ENCODE peak calls at places on chromosomes 13 and 19, in seven cellular contexts. J is K562, S is H1, W is GM12878, Q is SK-N-SH, Z is HepG2, E is HCT116. H is an unnamed sample.

GRCh38 chr13:44404261-44405139 is 30.9 kb downstream of the SERP2 start:
- DNase-seq in J (no peak), W (no peak), Q (peak; percentile 80), E (no peak), S (no peak), Z (peak; percentile 93), H (peak; percentile 12)

GRCh38 chr19:35294328-35294727 is 2.4 kb downstream of the MAG start:
- DNase-seq in S (no peak), Z (no peak), J (no peak), W (no peak), E (no peak), Q (no peak), H (no peak)

GRCh38 chr19:16330811-16331690 is 6.4 kb downstream of the KLF2 start:
- DNase-seq in J (no peak), Z (no peak), W (no peak), S (no peak), E (no peak), Q (no peak), H (no peak)

GRCh38 chr19:20247016-20247683 is 80.1 kb downstream of the ZNF486 start:
- DNase-seq in J (no peak), E (no peak), Z (no peak), S (no peak), Q (peak; percentile 62), W (no peak), H (peak; percentile 71)

GRCh38 chr19:10855879-10856522 is 7.8 kb downstream of the C19orf38 start:
- DNase-seq in W (no peak), Z (no peak), Q (peak; percentile 48), J (no peak), E (no peak), S (no peak), H (no peak)

GRCh38 chr13:35472308-35473008 is 4.0 kb downstream of the MAB21L1 start:
- DNase-seq in S (no peak), Q (peak; percentile 52), J (no peak), E (no peak), Z (no peak), W (no peak), H (no peak)

GRCh38 chr19:28556371-28556770 is 656.6 kb downstream of the UQCRFS1 start:
- DNase-seq in Q (no peak), J (no peak), S (no peak), Z (no peak), W (no peak), E (no peak), H (no peak)

GRCh38 chr19:41334793-41335192 is 18.9 kb downstream of the TGFB1 start:
- DNase-seq in W (no peak), Z (no peak), Q (no peak), S (no peak), J (no peak), E (no peak), H (no peak)

GRCh38 chr13:66207610-66208009 is 1022.5 kb downstream of the PCDH9 start:
- DNase-seq in E (no peak), S (no peak), W (no peak), J (no peak), Q (no peak), Z (no peak), H (no peak)

GRCh38 chr19:17522988-17523872 is 11.8 kb downstream of the PGLS start:
- DNase-seq in Q (no peak), S (no peak), Z (no peak), J (no peak), W (peak; percentile 92), E (no peak), H (no peak)

GRCh38 chr19:41421314-41421713 is 5.9 kb downstream of the B3GNT8 start:
- DNase-seq in Z (no peak), E (no peak), J (no peak), S (no peak), W (no peak), Q (no peak), H (no peak)

GRCh38 chr19:13151605-13152355 is 1.6 kb downstream of the IER2 start:
- DNase-seq in S (no peak), E (peak; percentile 93), J (peak; percentile 91), Q (peak; percentile 95), W (no peak), Z (peak; percentile 92), H (peak; percentile 96)

GRCh38 chr13:80727321-80727975 is 386.5 kb upstream of the SPRY2 start:
- DNase-seq in W (no peak), S (no peak), Q (no peak), J (no peak), E (no peak), Z (no peak), H (no peak)

GRCh38 chr13:38606697-38607096 is 80.2 kb upstream of the FREM2 start:
- DNase-seq in W (no peak), Q (no peak), Z (no peak), E (no peak), S (no peak), J (no peak), H (no peak)

GRCh38 chr19:5889288-5889971 is 14.2 kb downstream of the NDUFA11 start:
- DNase-seq in Q (peak; percentile 38), Z (no peak), J (no peak), E (no peak), S (no peak), W (no peak), H (no peak)

GRCh38 chr13:112587767-112588489 is at the start of gene TUBGCP3:
- DNase-seq in W (no peak), E (peak; percentile 54), Q (peak; percentile 97), Z (peak; percentile 63), S (no peak), J (peak; percentile 69), H (peak; percentile 86)

GRCh38 chr13:43730642-43731041 is 56.1 kb downstream of the ENOX1 start:
- DNase-seq in Q (no peak), W (no peak), S (no peak), Z (no peak), J (no peak), E (no peak), H (no peak)

GRCh38 chr13:102293723-102294122 is 108.1 kb downstream of the FGF14 start:
- DNase-seq in Z (no peak), Q (no peak), J (no peak), E (no peak), W (no peak), S (no peak), H (no peak)
- TF ChIP-seq JUND in Z (no peak), Q (no peak), J (no peak), E (no peak), W (no peak), S (no peak), H (no peak)

DNA sequence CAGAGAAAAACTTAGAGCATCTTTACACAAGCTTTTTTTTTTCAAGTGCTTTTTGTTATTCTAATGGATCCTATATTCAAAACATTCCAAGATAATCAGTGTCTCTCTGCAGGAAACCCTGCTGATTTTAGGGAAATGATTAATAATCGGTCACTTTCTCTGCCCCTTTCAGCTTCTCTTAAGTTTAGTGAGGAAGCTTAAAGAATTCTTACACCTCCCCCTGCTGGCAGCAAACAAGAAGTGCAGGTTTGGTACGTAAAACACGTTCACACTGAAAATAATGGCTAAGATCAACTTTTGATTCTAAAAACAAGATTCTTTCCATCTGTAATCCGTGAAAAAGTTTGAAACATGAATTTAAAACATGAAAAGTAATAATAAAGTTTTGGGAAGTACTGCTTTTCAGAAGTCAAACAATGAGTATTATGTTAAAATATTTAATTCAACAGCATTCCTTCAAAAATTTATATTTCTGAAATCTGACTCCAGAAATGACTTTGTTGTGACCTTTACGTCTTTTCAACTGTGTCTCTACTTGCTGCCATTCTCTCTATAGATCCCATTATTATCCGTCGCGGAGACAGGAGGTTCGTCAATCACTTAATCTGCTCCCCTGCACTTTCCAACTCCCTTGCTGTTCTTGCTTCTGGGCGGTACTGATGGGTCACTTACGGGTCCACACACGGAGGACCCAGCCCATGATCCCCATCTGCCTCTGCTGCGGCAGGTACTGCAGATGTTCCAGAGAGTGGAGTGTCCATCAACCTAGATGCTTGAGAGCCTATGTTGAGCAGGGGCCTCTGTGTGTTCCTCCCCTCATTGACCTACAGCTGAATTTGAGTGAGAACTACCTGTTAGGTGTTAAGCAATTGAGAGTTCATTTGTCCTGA is 203.1 kb upstream of the EDNRB start:
- DNase-seq in W (peak; percentile 28), S (no peak), Q (peak; percentile 24), J (peak; percentile 28), E (peak; percentile 34), Z (peak; percentile 37), H (no peak)
- TF ChIP-seq JUND in W (no peak), S (no peak), Q (no peak), J (no peak), E (no peak), Z (no peak), H (no peak)

GRCh38 chr19:55640043-55640576 is 692 bp upstream of the ZNF580 start:
- DNase-seq in Q (peak; percentile 83), Z (no peak), S (no peak), J (peak; percentile 62), W (no peak), E (no peak), H (no peak)
- TF ChIP-seq JUND in Q (no peak), Z (no peak), S (no peak), J (peak; percentile 25), W (no peak), E (no peak), H (no peak)

GRCh38 chr19:30206187-30206586 is 166.0 kb upstream of the ZNF536 start:
- DNase-seq in S (no peak), Q (no peak), J (no peak), Z (no peak), W (no peak), E (no peak), H (no peak)
- TF ChIP-seq JUND in S (no peak), Q (no peak), J (no peak), Z (no peak), W (no peak), E (no peak), H (no peak)

GRCh38 chr19:40264314-40265054 is 20.7 kb downstream of the AKT2 start:
- DNase-seq in E (no peak), J (no peak), Z (no peak), W (no peak), Q (no peak), S (no peak), H (no peak)

GRCh38 chr19:40265763-40266099 is 19.4 kb downstream of the AKT2 start:
- DNase-seq in Q (no peak), J (no peak), S (no peak), Z (no peak), W (no peak), E (no peak), H (no peak)

GRCh38 chr19:40262422-40262821 is 22.7 kb downstream of the AKT2 start:
- DNase-seq in Q (no peak), J (no peak), E (no peak), Z (no peak), S (no peak), W (no peak), H (no peak)

GRCh38 chr19:40265055-40265762 is 19.9 kb downstream of the AKT2 start:
- DNase-seq in W (no peak), J (no peak), Z (no peak), Q (no peak), E (no peak), S (no peak), H (no peak)

GRCh38 chr19:40263440-40264313 is 21.5 kb downstream of the AKT2 start:
- DNase-seq in J (no peak), W (no peak), Z (no peak), E (no peak), S (no peak), Q (no peak), H (no peak)
- TF ChIP-seq JUND in J (no peak), W (no peak), Z (no peak), E (no peak), S (no peak), Q (no peak), H (no peak)

GRCh38 chr19:48290341-48290922 is 20.6 kb downstream of the ZNF114 start:
- DNase-seq in E (no peak), Q (peak; percentile 58), W (no peak), Z (no peak), S (peak; percentile 85), J (peak; percentile 61), H (no peak)
- TF ChIP-seq JUND in E (no peak), Q (peak; percentile 79), W (no peak), Z (no peak), S (peak; percentile 90), J (peak; percentile 78), H (no peak)

GRCh38 chr13:21501709-21502108 is 42.6 kb upstream of the ZDHHC20 start:
- DNase-seq in Z (peak; percentile 10), W (no peak), Q (no peak), E (no peak), J (no peak), S (no peak), H (no peak)
- TF ChIP-seq JUND in Z (no peak), W (no peak), Q (no peak), E (no peak), J (no peak), S (no peak), H (no peak)

H was measured in T47D.